ENCODE peak calls at places on chromosomes 13 and 19, in seven cellular contexts. K is HCT116, R is GM12878, C is body of pancreas, X is Peyer's patch, B is stomach, M is heart left ventricle. S is an unnamed sample.

GRCh38 chr13:73096173-73097117 is 37.6 kb downstream of the KLF5 start:
- DNase-seq in C (no peak), B (no peak), M (no peak), R (no peak), X (no peak), K (no peak), S (no peak)

GRCh38 chr19:43628646-43629326 is 9.4 kb upstream of the ZNF428 start:
- DNase-seq in K (no peak), M (no peak), X (no peak), C (no peak), R (no peak), B (no peak), S (no peak)

GRCh38 chr13:38216181-38216580 is 133.5 kb upstream of the UFM1 start:
- DNase-seq in X (no peak), M (no peak), R (no peak), B (no peak), C (no peak), K (no peak), S (no peak)

GRCh38 chr19:10404888-10405808 is 1.8 kb upstream of the CDC37 start:
- DNase-seq in M (no peak), X (no peak), C (no peak), K (no peak), R (no peak), B (no peak), S (no peak)

GRCh38 chr13:43804461-43805070 is 17.8 kb upstream of the ENOX1 start:
- DNase-seq in R (peak), C (peak), M (no peak), K (peak), B (no peak), X (no peak), S (no peak)

GRCh38 chr19:2168619-2169424 is 5.1 kb downstream of the DOT1L start:
- DNase-seq in M (peak), C (peak), K (peak), B (peak), R (peak), X (peak), S (peak)

GRCh38 chr13:38830442-38831045 is 143.7 kb downstream of the FREM2 start:
- DNase-seq in K (no peak), M (no peak), B (no peak), C (peak), X (no peak), R (no peak), S (no peak)

GRCh38 chr13:90135558-90135957 is 1211.9 kb upstream of the MIR17HG start:
- DNase-seq in X (no peak), R (no peak), M (no peak), B (no peak), C (no peak), K (no peak), S (no peak)

GRCh38 chr13:25958983-25959382 is 92.8 kb downstream of the SHISA2 start:
- DNase-seq in M (no peak), B (no peak), C (no peak), X (no peak), R (no peak), K (no peak), S (no peak)

GRCh38 chr19:48639483-48640375 is 2.5 kb upstream of the DBP start:
- DNase-seq in K (no peak), C (no peak), X (peak), R (no peak), M (no peak), B (no peak), S (no peak)

GRCh38 chr13:83515267-83515666 is 367.0 kb downstream of the SLITRK1 start:
- DNase-seq in B (no peak), X (no peak), K (no peak), C (no peak), M (no peak), R (no peak), S (no peak)

GRCh38 chr19:42424345-42424707 is 2.9 kb downstream of the LIPE start:
- DNase-seq in B (no peak), M (no peak), C (no peak), K (no peak), X (no peak), R (no peak), S (no peak)

GRCh38 chr13:30421093-30422055 is 919 bp upstream of the UBE2L5 start:
- DNase-seq in R (no peak), C (peak), X (peak), B (peak), K (no peak), M (peak), S (peak)

GRCh38 chr13:35785563-35786327 is 309.3 kb upstream of the MAB21L1 start:
- DNase-seq in K (no peak), X (no peak), B (no peak), R (no peak), M (no peak), C (no peak), S (no peak)

GRCh38 chr13:106709509-106709908 is 141.6 kb upstream of the ARGLU1 start:
- DNase-seq in X (no peak), M (no peak), C (no peak), R (no peak), B (no peak), K (no peak), S (no peak)

GRCh38 chr19:5006201-5006600 is 37.3 kb downstream of the KDM4B start:
- DNase-seq in R (no peak), M (no peak), K (no peak), X (no peak), C (no peak), B (no peak), S (no peak)

GRCh38 chr13:78993792-78994191 is 334.8 kb upstream of the OBI1 start:
- DNase-seq in B (no peak), K (no peak), M (no peak), R (peak), C (no peak), X (no peak), S (no peak)

GRCh38 chr19:13234518-13234917 is 84.3 kb downstream of the IER2 start:
- DNase-seq in K (peak), X (peak), B (peak), C (peak), M (peak), R (no peak), S (no peak)

GRCh38 chr13:40026741-40027140 is 371.3 kb downstream of the COG6 start:
- DNase-seq in X (no peak), K (no peak), B (no peak), M (no peak), C (no peak), R (peak), S (no peak)

GRCh38 chr13:34300559-34300958 is 482.6 kb downstream of the RFC3 start:
- DNase-seq in R (no peak), X (no peak), M (no peak), B (no peak), C (no peak), K (no peak), S (no peak)

GRCh38 chr19:52566121-52566520 is 4.0 kb upstream of the ZNF701 start:
- DNase-seq in C (no peak), X (no peak), M (no peak), B (no peak), K (no peak), R (no peak), S (no peak)

GRCh38 chr19:21466627-21467026 is 38.8 kb upstream of the ZNF429 start:
- DNase-seq in X (no peak), K (no peak), M (no peak), R (no peak), C (no peak), B (no peak), S (no peak)

GRCh38 chr19:21468791-21469190 is 36.6 kb upstream of the ZNF429 start:
- DNase-seq in X (no peak), M (no peak), C (peak), B (no peak), K (no peak), R (no peak), S (no peak)

GRCh38 chr19:21460686-21461085 is 44.7 kb upstream of the ZNF429 start:
- DNase-seq in C (no peak), X (no peak), B (no peak), K (no peak), M (no peak), R (no peak), S (no peak)

GRCh38 chr19:21462540-21462939 is 42.9 kb upstream of the ZNF429 start:
- DNase-seq in C (no peak), K (no peak), R (no peak), B (no peak), M (no peak), X (no peak), S (no peak)

DNA sequence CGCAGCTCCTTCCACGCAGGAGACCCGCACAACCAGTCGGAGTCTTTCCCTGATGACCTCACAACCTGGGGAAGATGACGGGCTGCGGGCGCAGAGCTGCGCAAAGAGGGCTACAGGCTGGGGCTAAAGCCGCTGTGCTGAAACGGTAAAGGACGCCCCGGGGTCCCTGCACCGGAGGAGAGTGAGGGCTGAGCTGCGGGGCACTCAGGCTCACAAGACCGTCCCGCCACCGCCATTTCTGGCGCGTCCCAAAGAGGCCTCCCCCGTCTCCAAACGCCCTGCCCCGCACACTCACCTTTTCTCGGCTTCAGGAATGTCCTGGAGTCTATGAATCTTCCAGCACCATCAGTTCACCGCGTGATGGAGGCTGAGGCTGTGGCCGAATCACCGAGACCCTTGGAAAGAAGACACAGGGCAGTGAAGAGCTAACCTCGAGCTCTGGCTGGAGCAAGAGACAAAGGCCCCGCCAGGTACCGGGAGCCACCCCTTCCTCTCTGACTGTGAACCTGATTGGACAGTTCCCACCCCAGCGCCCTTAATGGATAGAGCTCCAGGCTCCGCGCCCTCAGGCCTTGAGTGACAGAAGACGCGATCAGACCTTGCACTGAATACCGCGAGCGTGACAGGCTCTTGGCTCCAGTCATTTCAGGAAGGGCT is 41.8 kb upstream of the ZNF429 start:
- DNase-seq in B (peak), M (no peak), X (no peak), C (peak), R (no peak), K (no peak), S (no peak)
- TF ChIP-seq POLR2A in B (no peak), M (no peak), X (no peak), C (peak), R (no peak), K (no peak), S (no peak)

GRCh38 chr19:32318884-32319520 is 26.4 kb upstream of the ZNF507 start:
- DNase-seq in M (no peak), X (peak), C (peak), R (no peak), K (peak), B (no peak), S (no peak)
- TF ChIP-seq CTCF in M (peak), X (no peak), C (no peak), R (peak), K (peak), B (no peak), S (no peak)

GRCh38 chr19:3357731-3358391 is 8.5 kb upstream of the NFIC start:
- DNase-seq in M (peak), B (no peak), R (no peak), K (no peak), C (peak), X (no peak), S (no peak)

GRCh38 chr19:3359850-3360493 is 6.4 kb upstream of the NFIC start:
- DNase-seq in B (no peak), M (peak), X (no peak), C (no peak), K (no peak), R (no peak), S (no peak)

GRCh38 chr19:3360494-3361383 is 5.6 kb upstream of the NFIC start:
- DNase-seq in B (peak), C (peak), M (peak), X (peak), K (no peak), R (no peak), S (no peak)

GRCh38 chr19:3358392-3358918 is 7.9 kb upstream of the NFIC start:
- DNase-seq in B (no peak), M (no peak), C (peak), K (no peak), R (no peak), X (no peak), S (no peak)

DNA sequence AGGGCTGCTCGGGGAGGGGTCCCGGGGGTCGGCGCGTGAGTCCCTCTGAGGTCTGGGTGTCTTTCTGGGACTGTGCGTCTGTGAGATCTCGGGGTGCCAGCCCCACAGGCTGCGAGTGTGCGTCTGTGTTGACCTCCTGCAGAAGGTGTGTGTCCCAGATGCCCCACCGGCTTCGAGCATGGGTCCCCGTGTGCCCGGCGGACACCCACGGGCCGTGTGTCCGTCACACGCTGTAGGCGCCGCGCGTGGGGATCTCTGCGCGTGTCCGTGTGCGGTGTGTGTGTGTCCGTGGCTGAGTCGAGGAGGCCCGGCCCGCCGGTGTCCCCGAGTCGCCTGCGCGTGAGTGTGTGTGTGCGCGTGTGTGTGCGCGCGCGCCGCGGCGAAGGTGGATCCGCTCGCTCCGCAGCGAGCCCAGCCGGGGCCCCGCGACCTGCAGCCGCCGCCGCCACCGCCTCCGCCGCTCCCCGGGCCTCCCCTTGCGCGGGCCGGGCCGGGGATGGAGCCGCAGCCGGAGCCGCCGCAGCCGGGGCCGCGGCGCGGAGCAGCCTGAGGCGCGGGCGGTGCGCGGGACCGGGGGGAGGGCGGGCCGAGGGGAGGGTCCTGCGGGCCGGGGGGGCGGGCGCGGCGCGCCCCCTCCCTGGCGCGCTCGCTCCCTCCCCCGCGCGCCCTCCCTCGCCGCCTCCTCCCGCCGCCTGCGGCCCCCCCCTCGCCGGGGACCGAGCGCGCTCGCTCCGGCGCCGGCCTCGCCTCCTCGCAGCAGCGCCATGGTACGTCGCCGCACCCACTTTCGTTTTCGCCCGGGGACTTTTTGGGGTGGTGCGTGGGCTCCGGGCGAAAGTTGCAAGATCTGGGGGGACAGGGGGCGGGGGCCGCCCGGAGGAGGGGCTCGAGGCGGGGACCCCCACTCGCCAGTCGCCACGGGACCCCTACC is 7.2 kb upstream of the NFIC start:
- DNase-seq in X (peak), K (no peak), R (no peak), M (peak), B (peak), C (peak), S (no peak)
- TF ChIP-seq POLR2A in X (no peak), K (no peak), R (peak), M (no peak), B (no peak), C (peak), S (no peak)

DNA sequence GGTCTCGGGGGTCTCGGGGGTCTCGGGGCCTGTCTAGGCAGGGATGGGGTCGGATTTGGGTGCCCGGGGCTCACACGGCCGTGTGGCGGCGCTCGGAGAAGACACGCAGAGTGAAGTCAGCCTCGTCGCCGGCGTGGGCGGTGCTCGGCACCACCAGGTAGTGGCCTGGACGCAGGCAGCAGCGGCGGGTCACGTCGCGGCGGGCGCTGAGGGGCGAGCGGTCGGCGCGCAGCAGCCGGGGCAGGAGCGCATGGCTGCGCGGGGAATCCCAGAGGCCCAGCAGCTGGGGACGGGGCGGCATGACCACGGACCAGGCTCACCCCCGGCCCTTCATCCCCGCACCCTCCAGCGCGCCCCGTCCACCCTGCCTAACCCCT is 8.2 kb downstream of the CAPN12 start:
- DNase-seq in K (no peak), R (no peak), X (peak), C (peak), B (peak), M (no peak), S (no peak)
- TF ChIP-seq CTCF in K (no peak), R (no peak), X (no peak), C (no peak), B (no peak), M (no peak), S (no peak)

DNA sequence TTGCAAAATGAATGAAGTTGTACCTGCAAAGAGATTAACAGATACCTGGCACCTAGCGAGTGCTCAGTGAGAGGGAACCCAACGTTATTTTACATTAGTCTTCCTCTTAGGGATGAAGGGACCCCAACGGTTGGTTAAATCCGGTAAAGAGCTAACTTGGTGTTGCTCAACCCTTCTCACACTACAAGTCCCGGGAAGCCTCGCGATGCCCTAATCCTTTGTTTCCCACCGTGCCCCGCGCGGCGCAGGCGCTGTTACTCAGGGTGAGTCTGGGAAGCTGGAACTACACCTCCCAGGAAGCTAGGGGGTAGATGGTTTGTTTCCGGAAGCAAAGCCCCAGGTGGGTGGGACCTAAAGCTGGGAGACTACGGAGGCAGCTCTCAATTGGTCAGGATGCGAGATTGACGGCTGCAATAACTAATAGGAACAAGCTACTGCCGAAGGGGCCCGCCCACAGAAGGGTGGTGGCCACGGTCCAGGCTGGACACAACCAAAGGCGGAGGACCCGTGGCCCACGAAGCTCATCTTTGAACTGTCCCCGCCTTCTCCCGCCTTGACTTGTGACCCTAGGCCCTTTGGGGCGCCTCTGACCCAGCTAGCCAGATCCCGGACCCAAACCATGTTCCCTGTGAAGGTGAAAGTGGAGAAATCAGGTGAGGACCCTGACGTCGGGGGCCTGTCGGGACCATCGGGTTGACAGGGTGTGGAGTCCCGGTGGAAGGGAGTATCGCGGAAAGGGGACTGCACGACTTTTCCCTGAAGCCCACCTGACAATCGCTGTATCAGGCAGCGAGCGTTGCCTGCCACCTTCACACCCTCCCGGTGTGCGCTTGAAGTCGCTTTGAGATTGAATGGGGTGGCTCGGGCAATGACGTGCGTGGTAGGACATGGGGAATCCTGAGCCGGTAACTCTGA is at the start of gene LIN37:
- DNase-seq in R (peak), C (peak), K (peak), M (peak), X (peak), B (peak), S (peak)
- TF ChIP-seq POLR2A in R (peak), C (peak), K (peak), M (peak), X (peak), B (no peak), S (peak)